ENCODE peak calls at places on chromosomes 3 and 15, in ten cellular contexts. V, Y, L, P, T, K, Z, G, S and I are unnamed samples.

GRCh38 chr3:143529018-143529478 is 319.2 kb downstream of the SLC9A9 start:
- DNase-seq in V (no peak), Y (no peak), L (peak), P (no peak), T (no peak), K (no peak), Z (no peak), G (no peak), S (no peak), I (no peak)

GRCh38 chr3:139123377-139124095 is 78.8 kb upstream of the PRR23C start:
- DNase-seq in V (peak), Y (no peak), L (no peak), P (no peak), T (no peak), K (no peak), Z (no peak), G (no peak), S (no peak), I (peak)

GRCh38 chr3:138049157-138049919 is 39.4 kb downstream of the CLDN18 start:
- DNase-seq in V (peak), Y (no peak), L (no peak), P (peak), T (no peak), K (no peak), Z (no peak), G (peak), S (no peak), I (peak)

GRCh38 chr15:52710050-52710709 is 31.0 kb upstream of the ATOSA start:
- DNase-seq in V (no peak), Y (no peak), L (no peak), P (peak), T (peak), K (no peak), Z (no peak), G (no peak), S (no peak), I (no peak)

GRCh38 chr3:186025161-186025560 is 83.7 kb downstream of the ETV5 start:
- DNase-seq in V (peak), Y (no peak), L (no peak), P (peak), T (no peak), K (no peak), Z (no peak), G (no peak), S (peak), I (no peak)

GRCh38 chr3:161977063-161977462 is 480.5 kb downstream of the OTOL1 start:
- DNase-seq in V (peak), Y (no peak), L (no peak), P (peak), T (no peak), K (no peak), Z (no peak), G (no peak), S (no peak), I (no peak)

GRCh38 chr3:126146525-126147146 is 33.8 kb downstream of the ALDH1L1 start:
- DNase-seq in V (no peak), Y (no peak), L (no peak), P (no peak), T (no peak), K (no peak), Z (no peak), G (no peak), S (peak), I (peak)

GRCh38 chr3:134251731-134252391 is 1.2 kb upstream of the RYK start:
- DNase-seq in V (no peak), Y (no peak), L (no peak), P (no peak), T (no peak), K (no peak), Z (no peak), G (no peak), S (no peak), I (peak)

GRCh38 chr15:93929375-93930094 is 301.8 kb upstream of the MCTP2 start:
- DNase-seq in V (peak), Y (no peak), L (no peak), P (peak), T (no peak), K (peak), Z (no peak), G (no peak), S (no peak), I (no peak)

GRCh38 chr3:63167113-63167512 is 111.0 kb upstream of the SYNPR start:
- DNase-seq in V (no peak), Y (no peak), L (no peak), P (no peak), T (no peak), K (no peak), Z (no peak), G (no peak), S (no peak), I (peak)

GRCh38 chr3:69306239-69307185 is 79.4 kb downstream of the FRMD4B start:
- DNase-seq in V (peak), Y (peak), L (peak), P (peak), T (peak), K (peak), Z (peak), G (peak), S (peak), I (peak)

GRCh38 chr3:6120786-6121185 is 740.1 kb upstream of the GRM7 start:
- DNase-seq in V (no peak), Y (no peak), L (no peak), P (no peak), T (no peak), K (peak), Z (no peak), G (no peak), S (no peak), I (no peak)

GRCh38 chr15:45276851-45277250 is 24.8 kb downstream of the SLC28A2 start:
- DNase-seq in V (peak), Y (no peak), L (no peak), P (peak), T (peak), K (peak), Z (no peak), G (peak), S (no peak), I (no peak)

GRCh38 chr3:63886843-63887242 is 23.2 kb downstream of the ATXN7 start:
- DNase-seq in V (no peak), Y (no peak), L (no peak), P (no peak), T (no peak), K (no peak), Z (no peak), G (no peak), S (no peak), I (no peak)

GRCh38 chr3:142926368-142926944 is 37.0 kb downstream of the PAQR9 start:
- DNase-seq in V (no peak), Y (no peak), L (no peak), P (no peak), T (no peak), K (no peak), Z (no peak), G (no peak), S (no peak), I (no peak)

GRCh38 chr3:38028621-38029361 is 651 bp downstream of the PLCD1 start:
- DNase-seq in V (no peak), Y (no peak), L (no peak), P (no peak), T (no peak), K (no peak), Z (no peak), G (no peak), S (no peak), I (peak)

GRCh38 chr15:75929799-75930565 is 26.3 kb downstream of the FBXO22 start:
- DNase-seq in V (no peak), Y (no peak), L (no peak), P (no peak), T (no peak), K (no peak), Z (no peak), G (peak), S (no peak), I (no peak)

GRCh38 chr3:157589168-157589567 is 86.0 kb upstream of the VEPH1 start:
- DNase-seq in V (no peak), Y (no peak), L (no peak), P (no peak), T (no peak), K (no peak), Z (no peak), G (no peak), S (no peak), I (no peak)

GRCh38 chr3:138594935-138595259 is 837 bp upstream of the CEP70 start:
- DNase-seq in V (no peak), Y (no peak), L (no peak), P (no peak), T (no peak), K (no peak), Z (no peak), G (no peak), S (no peak), I (no peak)

GRCh38 chr15:90609254-90610185 is 79.8 kb downstream of the CRTC3 start:
- DNase-seq in V (no peak), Y (no peak), L (no peak), P (no peak), T (no peak), K (no peak), Z (no peak), G (peak), S (no peak), I (peak)

GRCh38 chr15:21262851-21263400 is 177.4 kb downstream of the POTEB3 start:
- DNase-seq in V (no peak), Y (no peak), L (no peak), P (no peak), T (no peak), K (peak), Z (no peak), G (no peak), S (no peak), I (no peak)

GRCh38 chr15:77775851-77776250 is 143.1 kb upstream of the LINGO1 start:
- DNase-seq in V (no peak), Y (no peak), L (no peak), P (no peak), T (no peak), K (no peak), Z (no peak), G (no peak), S (no peak), I (no peak)

GRCh38 chr3:12175844-12176453 is 17.2 kb upstream of the TIMP4 start:
- DNase-seq in V (peak), Y (no peak), L (no peak), P (no peak), T (peak), K (peak), Z (peak), G (peak), S (peak), I (peak)

GRCh38 chr3:99114565-99115291 is 213.2 kb upstream of the DCBLD2 start:
- DNase-seq in V (peak), Y (no peak), L (no peak), P (peak), T (peak), K (peak), Z (peak), G (no peak), S (no peak), I (peak)

GRCh38 chr3:52934626-52935530 is 37.5 kb upstream of the STIMATE start:
- DNase-seq in V (peak), Y (peak), L (peak), P (peak), T (peak), K (peak), Z (peak), G (peak), S (peak), I (peak)

GRCh38 chr3:52507359-52507758 is 12.2 kb downstream of the STAB1 start:
- DNase-seq in V (peak), Y (no peak), L (no peak), P (peak), T (no peak), K (peak), Z (no peak), G (no peak), S (no peak), I (peak)

GRCh38 chr15:68682330-68682729 is 103.5 kb downstream of the CORO2B start:
- DNase-seq in V (no peak), Y (no peak), L (no peak), P (no peak), T (peak), K (no peak), Z (no peak), G (no peak), S (no peak), I (peak)

GRCh38 chr15:57533062-57533735 is 58.5 kb upstream of the MYZAP start:
- DNase-seq in V (no peak), Y (no peak), L (no peak), P (no peak), T (no peak), K (no peak), Z (no peak), G (no peak), S (no peak), I (no peak)

GRCh38 chr3:15815696-15816095 is 17.9 kb upstream of the ANKRD28 start:
- DNase-seq in V (peak), Y (no peak), L (no peak), P (peak), T (peak), K (peak), Z (peak), G (peak), S (no peak), I (no peak)

GRCh38 chr3:53320697-53321096 is 26.6 kb downstream of the DCP1A start:
- DNase-seq in V (no peak), Y (no peak), L (no peak), P (no peak), T (no peak), K (no peak), Z (no peak), G (no peak), S (no peak), I (no peak)